ENCODE peak calls at places on chromosomes 4 and X, in four cellular contexts. X, Q, I and D are unnamed samples.

GRCh38 chr4:114178392-114178791 is 198.9 kb upstream of the ARSJ start:
- DNase-seq in X (no peak), Q (no peak), I (no peak), D (no peak)

GRCh38 chr4:155237567-155237966 is 29.1 kb downstream of the NPY2R start:
- DNase-seq in X (no peak), Q (no peak), I (no peak), D (no peak)

GRCh38 chr4:147723316-147723715 is 8.6 kb upstream of the ARHGAP10 start:
- DNase-seq in X (no peak), Q (no peak), I (no peak), D (no peak)

GRCh38 chrX:120350458-120351138 is 11.3 kb upstream of the ATP1B4 start:
- DNase-seq in X (no peak), Q (no peak), I (no peak), D (no peak)

GRCh38 chr4:24322517-24322916 is 261.8 kb downstream of the DHX15 start:
- DNase-seq in X (no peak), Q (no peak), I (no peak), D (no peak)

GRCh38 chr4:22932326-22932725 is 239.6 kb downstream of the GBA3 start:
- DNase-seq in X (no peak), Q (no peak), I (no peak), D (no peak)

GRCh38 chr4:106316773-106317409 is 541 bp downstream of the AIMP1 start:
- DNase-seq in X (no peak), Q (no peak), I (no peak), D (no peak)

GRCh38 chr4:37653601-37654000 is 32.6 kb downstream of the RELL1 start:
- DNase-seq in X (no peak), Q (no peak), I (no peak), D (no peak)

GRCh38 chrX:150100261-150100660 is 162.0 kb upstream of the EOLA2 start:
- DNase-seq in X (no peak), Q (no peak), I (no peak), D (no peak)

GRCh38 chrX:16172391-16172790 is 5.1 kb downstream of the MAGEB17 start:
- DNase-seq in X (no peak), Q (no peak), I (no peak), D (no peak)

GRCh38 chrX:153336128-153336894 is 2.4 kb downstream of the ZNF275 start:
- DNase-seq in X (no peak), Q (no peak), I (no peak), D (no peak)

GRCh38 chr4:183455431-183456145 is 11.2 kb downstream of the CDKN2AIP start:
- DNase-seq in X (no peak), Q (no peak), I (no peak), D (no peak)

GRCh38 chr4:8218371-8219050 is 19.4 kb downstream of the SH3TC1 start:
- DNase-seq in X (no peak), Q (no peak), I (no peak), D (no peak)

GRCh38 chrX:94178145-94178790 is 504.3 kb downstream of the FAM133A start:
- DNase-seq in X (no peak), Q (no peak), I (no peak), D (peak)